ENCODE peak calls at places on chromosome 18, in ten cellular contexts. Y is activated CD4-positive, alpha-beta T cell treated with anti-CD3 and anti-CD28 coated beads, Interleukin-2, amount 50 U/mL, for 1 hour; Z is amygdala; Q is HS-27A; E is stimulated activated CD4-positive, alpha-beta T cell treated with anti-CD3 and anti-CD28 coated beads, Interleukin-2, amount 100 ng/mL, for 48 hours; G is amniotic stem cell; C is NCI-H1105 treated with DMSO at 0.1 percent for 48 hours; O is lung; V is ELF-1; H is NCI-H524 treated with DMSO at 0.1 percent for 48 hours. X is an unnamed sample.

GRCh38 chr18:48324651-48325050 is 84.5 kb downstream of the ZBTB7C start:
- DNase-seq in O (no peak), V (no peak), G (no peak), Z (no peak), Q (no peak), C (no peak), Y (no peak), E (no peak), H (no peak), X (no peak)

GRCh38 chr18:3449702-3450357 is at the start of gene TGIF1:
- DNase-seq in Q (peak), E (peak), G (no peak), Y (peak), O (peak), H (no peak), C (peak), Z (peak), V (peak), X (peak)

GRCh38 chr18:35688757-35689156 is 107.2 kb downstream of the GALNT1 start:
- DNase-seq in E (no peak), Y (no peak), V (no peak), H (no peak), O (no peak), G (no peak), C (no peak), Q (no peak), Z (no peak), X (no peak)

GRCh38 chr18:23982154-23983071 is 32.1 kb upstream of the TTC39C start:
- DNase-seq in C (no peak), Y (no peak), E (no peak), G (peak), H (no peak), Q (peak), Z (peak), O (no peak), V (no peak), X (no peak)

GRCh38 chr18:25326231-25327042 is 25.5 kb downstream of the ZNF521 start:
- DNase-seq in G (no peak), H (no peak), E (no peak), Q (no peak), C (no peak), V (no peak), Z (no peak), Y (no peak), O (no peak), X (no peak)

GRCh38 chr18:79597176-79598045 is 82.2 kb upstream of the CTDP1 start:
- DNase-seq in Y (no peak), V (no peak), G (no peak), E (no peak), H (no peak), O (no peak), C (no peak), Q (no peak), Z (no peak), X (no peak)

GRCh38 chr18:48441405-48441881 is 32.3 kb upstream of the ZBTB7C start:
- DNase-seq in V (peak), E (no peak), Q (no peak), O (no peak), C (peak), Y (no peak), G (no peak), Z (peak), H (no peak), X (no peak)

GRCh38 chr18:9094307-9095226 is 7.9 kb upstream of the NDUFV2 start:
- DNase-seq in Q (peak), O (no peak), E (peak), V (no peak), C (no peak), Y (peak), Z (no peak), G (peak), H (no peak), X (no peak)

GRCh38 chr18:42508683-42509347 is 553.8 kb downstream of the PIK3C3 start:
- DNase-seq in Z (no peak), C (no peak), Q (no peak), Y (no peak), G (no peak), E (no peak), O (no peak), V (no peak), H (no peak), X (no peak)

GRCh38 chr18:32730620-32731021 is 42.2 kb downstream of the KLHL14 start:
- DNase-seq in Q (no peak), Y (no peak), G (no peak), E (no peak), O (no peak), H (no peak), V (no peak), C (peak), Z (no peak), X (peak)

GRCh38 chr18:21439453-21439852 is 161.1 kb downstream of the ESCO1 start:
- DNase-seq in V (no peak), O (no peak), G (no peak), E (no peak), Q (peak), C (no peak), Z (no peak), Y (no peak), H (no peak), X (no peak)

X was measured in Karpas-422.